ENCODE peak calls at places on chromosomes 4 and X, in nine cellular contexts. P, J, S, M, X, B, V, D and Z are unnamed samples.

GRCh38 chr4:147085796-147086195 is 140.1 kb upstream of the TTC29 start:
- DNase-seq in X (no peak), P (no peak), B (no peak), D (no peak), M (no peak), V (no peak), S (no peak), J (no peak), Z (no peak)

GRCh38 chrX:6026484-6026883 is 202.2 kb downstream of the NLGN4X start:
- DNase-seq in X (peak), V (no peak), B (no peak), M (no peak), D (no peak), J (no peak), S (no peak), P (no peak), Z (no peak)

GRCh38 chr4:102321260-102321991 is 23.9 kb downstream of the SLC39A8 start:
- DNase-seq in V (no peak), J (no peak), S (no peak), M (no peak), D (no peak), B (no peak), P (no peak), X (no peak), Z (no peak)

GRCh38 chr4:76363556-76364290 is 57.2 kb downstream of the STBD1 start:
- DNase-seq in B (peak), J (no peak), V (no peak), M (no peak), D (no peak), S (no peak), P (no peak), X (no peak), Z (no peak)

GRCh38 chrX:63561425-63561824 is 210.3 kb upstream of the SPIN4 start:
- DNase-seq in B (peak), P (no peak), V (no peak), M (no peak), S (no peak), X (no peak), J (no peak), D (no peak), Z (no peak)

GRCh38 chrX:72020204-72020603 is 109.6 kb downstream of the NHSL2 start:
- DNase-seq in M (no peak), P (no peak), D (no peak), V (peak), X (no peak), B (no peak), S (no peak), J (no peak), Z (no peak)

GRCh38 chr4:87249620-87250019 is 29.2 kb upstream of the KLHL8 start:
- DNase-seq in X (no peak), M (no peak), S (no peak), V (no peak), D (no peak), B (no peak), P (no peak), J (no peak), Z (no peak)

GRCh38 chr4:26223160-26223559 is 97.7 kb upstream of the RBPJ start:
- DNase-seq in X (no peak), V (no peak), P (no peak), D (no peak), M (no peak), J (no peak), S (no peak), B (peak), Z (no peak)

GRCh38 chr4:99998062-99998880 is 48.2 kb upstream of the H2AZ1 start:
- DNase-seq in X (peak), J (no peak), V (no peak), S (no peak), D (no peak), P (no peak), M (no peak), B (peak), Z (no peak)

GRCh38 chr4:108830509-108831244 is 67.8 kb upstream of the ETNPPL start:
- DNase-seq in J (no peak), X (no peak), V (no peak), D (no peak), P (no peak), S (no peak), B (peak), M (no peak), Z (no peak)

GRCh38 chr4:154317600-154317999 is 174.0 kb downstream of the DCHS2 start:
- DNase-seq in S (no peak), P (no peak), B (no peak), X (no peak), J (no peak), D (no peak), M (no peak), V (no peak), Z (no peak)

GRCh38 chr4:152591361-152591760 is 55.5 kb upstream of the FBXW7 start:
- DNase-seq in D (no peak), B (peak), S (peak), P (no peak), X (peak), V (no peak), M (no peak), J (no peak), Z (no peak)

GRCh38 chr4:134906404-134907023 is 704.9 kb upstream of the PABPC4L start:
- DNase-seq in J (no peak), P (no peak), D (no peak), X (peak), M (no peak), S (no peak), B (peak), V (no peak), Z (no peak)

GRCh38 chr4:1090465-1091440 is 22.6 kb downstream of the RNF212 start:
- DNase-seq in B (no peak), X (no peak), P (no peak), D (no peak), V (no peak), S (no peak), M (no peak), J (no peak), Z (no peak)

GRCh38 chr4:131419147-131419546 is 1729.9 kb upstream of the PCDH10 start:
- DNase-seq in S (no peak), M (no peak), X (no peak), D (no peak), P (no peak), V (no peak), B (no peak), J (no peak), Z (no peak)

GRCh38 chr4:53705151-53705764 is 114.0 kb upstream of the LNX1 start:
- DNase-seq in V (no peak), X (no peak), S (no peak), J (no peak), P (no peak), D (no peak), B (no peak), M (no peak), Z (no peak)

GRCh38 chr4:78661923-78662521 is 110.5 kb downstream of the ANXA3 start:
- DNase-seq in V (no peak), M (no peak), B (peak), J (no peak), D (no peak), X (no peak), P (no peak), S (no peak), Z (no peak)

GRCh38 chrX:139559383-139560042 is 29.0 kb downstream of the F9 start:
- DNase-seq in M (no peak), P (peak), V (no peak), D (no peak), X (peak), S (no peak), J (no peak), B (peak), Z (no peak)

GRCh38 chrX:39832211-39832610 is 265.5 kb downstream of the BCOR start:
- DNase-seq in J (no peak), V (no peak), P (no peak), M (no peak), D (no peak), X (no peak), S (no peak), B (no peak), Z (no peak)

GRCh38 chrX:63929608-63930007 is 144.6 kb upstream of the ARHGEF9 start:
- DNase-seq in P (no peak), X (no peak), S (no peak), M (no peak), V (no peak), D (no peak), B (no peak), J (no peak), Z (no peak)

GRCh38 chrX:136710324-136710951 is 62.5 kb downstream of the CD40LG start:
- DNase-seq in P (no peak), V (no peak), J (no peak), B (peak), S (no peak), X (no peak), M (no peak), D (no peak), Z (no peak)

GRCh38 chr4:28490669-28491068 is 1630.0 kb downstream of the STIM2 start:
- DNase-seq in P (no peak), X (no peak), J (no peak), V (no peak), S (no peak), M (no peak), D (no peak), B (peak), Z (no peak)

GRCh38 chr4:109207060-109207459 is 95.4 kb downstream of the COL25A1 start:
- DNase-seq in V (no peak), D (no peak), P (peak), X (no peak), J (no peak), M (no peak), B (peak), S (no peak), Z (no peak)

GRCh38 chrX:20046864-20047263 is 56.0 kb upstream of the BCLAF3 start:
- DNase-seq in B (no peak), X (no peak), S (no peak), D (no peak), M (no peak), J (no peak), V (no peak), P (no peak), Z (no peak)